ENCODE peak calls at places on chromosome 22, in eight cellular contexts. S is progenitor cell of endocrine pancreas, D is retinal pigment epithelial cell, N is astrocyte, I is D721Med, G is HFF-Myc, W is ovary, X is testis. P is an unnamed sample.

GRCh38 chr22:29186302-29186701 is 19.4 kb upstream of the EMID1 start:
- DNase-seq in S (no peak), D (no peak), W (no peak), I (no peak), G (no peak), X (no peak), N (no peak), P (no peak)

GRCh38 chr22:38350444-38351359 is 33.5 kb upstream of the CSNK1E start:
- DNase-seq in N (no peak), I (no peak), X (no peak), G (no peak), W (no peak), S (no peak), D (peak; percentile 32), P (no peak)

GRCh38 chr22:34296456-34296855 is 376.2 kb upstream of the LARGE1 start:
- DNase-seq in W (no peak), N (no peak), G (no peak), I (no peak), X (no peak), D (no peak), S (no peak), P (no peak)

GRCh38 chr22:19126309-19126666 is 4.1 kb upstream of the DGCR2 start:
- DNase-seq in I (no peak), D (no peak), W (no peak), N (no peak), G (no peak), S (no peak), X (no peak), P (no peak)

GRCh38 chr22:19607198-19608113 is 83.2 kb upstream of the CLDN5 start:
- DNase-seq in G (no peak), S (no peak), D (no peak), W (peak; percentile 47), I (no peak), X (no peak), N (no peak), P (no peak)

GRCh38 chr22:37068859-37069258 is 17.3 kb downstream of the KCTD17 start:
- DNase-seq in I (no peak), X (peak; percentile 23), G (no peak), S (peak; percentile 26), W (no peak), D (no peak), N (no peak), P (no peak)

GRCh38 chr22:20563941-20564371 is 56.5 kb downstream of the MED15 start:
- DNase-seq in D (no peak), G (no peak), N (no peak), X (no peak), S (no peak), I (no peak), W (no peak), P (no peak)

GRCh38 chr22:38872831-38873248 is 824 bp upstream of the CBX6 start:
- DNase-seq in W (peak; percentile 83), S (peak; percentile 47), D (no peak), N (no peak), I (no peak), G (no peak), X (peak; percentile 77), P (no peak)

GRCh38 chr22:36048911-36049677 is 20.5 kb upstream of the RBFOX2 start:
- DNase-seq in D (no peak), X (no peak), W (no peak), I (no peak), G (no peak), N (peak; percentile 79), S (no peak), P (no peak)

GRCh38 chr22:37560682-37561208 is 465 bp downstream of the CDC42EP1 start:
- DNase-seq in G (no peak), I (no peak), X (no peak), N (peak; percentile 55), W (peak; percentile 78), S (peak; percentile 46), D (no peak), P (no peak)

GRCh38 chr22:25084405-25085107 is 115.1 kb upstream of the CRYBB3 start:
- DNase-seq in N (no peak), I (no peak), W (no peak), X (no peak), G (no peak), S (no peak), D (no peak), P (no peak)

GRCh38 chr22:25488244-25489020 is 76.0 kb upstream of the GRK3 start:
- DNase-seq in I (no peak), W (peak; percentile 43), G (no peak), N (peak; percentile 82), D (peak; percentile 72), S (no peak), X (peak; percentile 84), P (no peak)

GRCh38 chr22:46721716-46722115 is 16.3 kb downstream of the CERK start:
- DNase-seq in G (no peak), N (no peak), X (no peak), I (no peak), W (no peak), S (no peak), D (no peak), P (no peak)

GRCh38 chr22:37282385-37282677 is at the start of gene CYTH4:
- DNase-seq in N (no peak), S (no peak), X (peak; percentile 26), D (no peak), W (no peak), I (no peak), G (no peak), P (no peak)

GRCh38 chr22:26713823-26714449 is 56.5 kb downstream of the MIAT start:
- DNase-seq in I (no peak), X (no peak), S (no peak), G (no peak), W (peak; percentile 22), N (peak; percentile 86), D (peak; percentile 43), P (no peak)

GRCh38 chr22:37714634-37715033 is 17.8 kb downstream of the TRIOBP start:
- DNase-seq in X (no peak), G (no peak), N (no peak), W (no peak), D (no peak), I (no peak), S (no peak), P (no peak)

GRCh38 chr22:34645375-34645774 is 420.6 kb upstream of the ISX start:
- DNase-seq in X (no peak), G (no peak), N (no peak), W (no peak), D (no peak), I (no peak), S (no peak), P (no peak)

GRCh38 chr22:25169278-25170031 is 30.2 kb upstream of the CRYBB3 start:
- DNase-seq in I (no peak), N (no peak), G (no peak), W (no peak), D (no peak), X (no peak), S (no peak), P (no peak)

GRCh38 chr22:32378703-32379272 is 21.1 kb downstream of the RFPL3 start:
- DNase-seq in W (no peak), N (no peak), X (peak; percentile 62), G (no peak), I (no peak), S (peak; percentile 26), D (no peak), P (no peak)

GRCh38 chr22:30245985-30246901 is at the start of gene LIF:
- DNase-seq in G (no peak), D (no peak), W (no peak), N (peak; percentile 75), X (peak; percentile 43), I (no peak), S (peak; percentile 30), P (no peak)

GRCh38 chr22:38953577-38954413 is 3.6 kb upstream of the APOBEC3A start:
- DNase-seq in X (no peak), N (no peak), G (no peak), I (no peak), S (no peak), W (no peak), D (no peak), P (no peak)

GRCh38 chr22:26416670-26417270 is 12.3 kb upstream of the ASPHD2 start:
- DNase-seq in N (peak; percentile 84), S (no peak), X (no peak), I (no peak), W (no peak), D (no peak), G (peak; percentile 37), P (peak; percentile 48)

GRCh38 chr22:27996981-27997380 is 77.9 kb upstream of the PITPNB start:
- DNase-seq in D (no peak), W (no peak), X (no peak), N (no peak), S (no peak), I (no peak), G (no peak), P (no peak)

GRCh38 chr22:41523464-41524221 is 20.6 kb downstream of the POLR3H start:
- DNase-seq in I (no peak), S (no peak), D (peak; percentile 79), G (no peak), X (no peak), N (peak; percentile 46), W (no peak), P (no peak)
- TF ChIP-seq CTCF in I (no peak), S (no peak), D (peak; percentile 8), G (no peak), X (no peak), N (no peak), W (no peak), P (no peak)

GRCh38 chr22:42279425-42280020 is 9.1 kb upstream of the TCF20 start:
- DNase-seq in G (no peak), D (no peak), S (no peak), W (peak; percentile 8), X (no peak), I (no peak), N (no peak), P (no peak)
- TF ChIP-seq CTCF in G (no peak), D (no peak), S (no peak), W (no peak), X (no peak), I (no peak), N (no peak), P (no peak)

GRCh38 chr22:41830174-41830573 is 2.7 kb upstream of the SREBF2 start:
- DNase-seq in W (no peak), G (no peak), S (no peak), I (no peak), N (no peak), D (no peak), X (no peak), P (no peak)
- TF ChIP-seq CTCF in W (no peak), G (peak; percentile 12), S (no peak), I (no peak), N (no peak), D (peak; percentile 10), X (no peak), P (no peak)

DNA sequence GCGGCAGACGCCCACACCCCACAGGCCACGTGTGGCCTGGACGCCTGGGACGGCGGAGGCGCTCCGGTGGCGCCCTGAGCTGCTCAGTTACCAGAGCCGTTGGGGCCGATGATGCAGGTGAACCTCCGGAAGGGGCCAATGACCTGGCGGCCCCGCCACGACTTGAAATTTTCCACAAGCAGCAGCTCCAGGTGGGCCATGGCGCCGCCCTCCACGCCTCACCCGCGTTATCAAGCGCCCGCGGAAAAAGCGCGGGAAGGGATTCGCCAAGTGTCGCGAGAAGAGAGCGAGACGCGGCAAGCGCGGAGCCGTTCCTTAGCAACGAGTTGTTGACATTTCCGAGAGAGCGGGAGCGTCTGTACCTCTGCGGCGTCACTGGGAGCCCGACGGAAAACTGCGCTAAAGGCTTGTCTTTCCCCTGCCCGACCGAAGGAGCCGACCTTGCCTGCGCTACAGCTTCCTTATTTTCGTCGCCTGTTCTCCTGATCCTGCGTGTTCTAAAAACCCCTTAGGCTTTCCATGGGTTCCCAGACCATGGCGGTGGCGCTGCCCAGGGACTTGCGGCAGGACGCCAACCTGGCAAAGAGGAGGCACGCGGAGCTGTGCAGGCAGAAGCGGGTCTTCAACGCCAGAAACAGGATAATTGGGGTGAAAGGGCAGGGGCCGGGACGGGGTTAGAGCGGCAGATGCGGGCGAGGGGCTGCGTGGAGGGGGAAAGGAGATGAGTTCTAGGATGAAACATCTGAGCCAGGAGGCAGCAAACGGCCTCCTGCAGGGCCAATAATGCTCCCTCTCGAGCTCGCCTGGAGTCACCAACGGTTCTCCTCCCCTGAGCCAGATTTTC is at the start of the genes RIBC2 and SMC1B:
- DNase-seq in I (no peak), W (peak; percentile 87), N (peak; percentile 57), D (peak; percentile 28), G (peak; percentile 56), X (peak; percentile 87), S (peak; percentile 47), P (peak; percentile 18)
- TF ChIP-seq CTCF in I (no peak), W (no peak), N (no peak), D (no peak), G (no peak), X (no peak), S (no peak), P (peak; percentile 17)